ENCODE peak calls at places on chromosomes 4 and X, in seven cellular contexts. One of them, this sample, is unnamed.

GRCh38 chr4:53128959-53129358 is 236.9 kb downstream of the SCFD2 start:
- DNase-seq in pancreas: no peak
- DNase-seq in PC-3: no peak
- DNase-seq in bronchial epithelial cell: no peak
- DNase-seq in GM23338: no peak
- DNase-seq in tibial artery: no peak
- DNase-seq in stomach: no peak
- DNase-seq in this sample: no peak

GRCh38 chr4:177706916-177707315 is 264.7 kb upstream of the AGA start:
- DNase-seq in pancreas: no peak
- DNase-seq in PC-3: no peak
- DNase-seq in bronchial epithelial cell: peak; percentile 21
- DNase-seq in GM23338: no peak
- DNase-seq in tibial artery: no peak
- DNase-seq in stomach: no peak
- DNase-seq in this sample: no peak

GRCh38 chr4:187451776-187452175 is 543.8 kb upstream of the ZFP42 start:
- DNase-seq in pancreas: no peak
- DNase-seq in PC-3: no peak
- DNase-seq in bronchial epithelial cell: no peak
- DNase-seq in GM23338: no peak
- DNase-seq in tibial artery: no peak
- DNase-seq in stomach: no peak
- DNase-seq in this sample: no peak

GRCh38 chr4:166386491-166387367 is 513.7 kb downstream of the TLL1 start:
- DNase-seq in pancreas: no peak
- DNase-seq in PC-3: peak; percentile 4
- DNase-seq in bronchial epithelial cell: peak; percentile 18
- DNase-seq in GM23338: peak; percentile 32
- DNase-seq in tibial artery: no peak
- DNase-seq in stomach: no peak
- DNase-seq in this sample: no peak

GRCh38 chrX:136525738-136526606 is 6.0 kb upstream of the VGLL1 start:
- DNase-seq in pancreas: peak; percentile 20
- DNase-seq in PC-3: peak; percentile 95
- DNase-seq in bronchial epithelial cell: peak; percentile 74
- DNase-seq in GM23338: no peak
- DNase-seq in tibial artery: peak; percentile 83
- DNase-seq in stomach: peak; percentile 76
- DNase-seq in this sample: peak; percentile 76

GRCh38 chr4:113222006-113222405 is 172.6 kb downstream of the ANK2 start:
- DNase-seq in pancreas: no peak
- DNase-seq in PC-3: no peak
- DNase-seq in bronchial epithelial cell: no peak
- DNase-seq in GM23338: no peak
- DNase-seq in tibial artery: no peak
- DNase-seq in stomach: no peak
- DNase-seq in this sample: no peak

GRCh38 chr4:176668324-176668723 is 124.4 kb downstream of the VEGFC start:
- DNase-seq in pancreas: no peak
- DNase-seq in PC-3: no peak
- DNase-seq in bronchial epithelial cell: no peak
- DNase-seq in GM23338: no peak
- DNase-seq in tibial artery: no peak
- DNase-seq in stomach: no peak
- DNase-seq in this sample: no peak

GRCh38 chr4:139725236-139725635 is 59.6 kb downstream of the MGST2 start:
- DNase-seq in pancreas: no peak
- DNase-seq in PC-3: no peak
- DNase-seq in bronchial epithelial cell: no peak
- DNase-seq in GM23338: no peak
- DNase-seq in tibial artery: no peak
- DNase-seq in stomach: no peak
- DNase-seq in this sample: no peak

GRCh38 chr4:54440394-54441223 is 211.5 kb downstream of the PDGFRA start:
- DNase-seq in pancreas: no peak
- DNase-seq in PC-3: peak; percentile 66
- DNase-seq in bronchial epithelial cell: peak; percentile 9
- DNase-seq in GM23338: peak; percentile 66
- DNase-seq in tibial artery: no peak
- DNase-seq in stomach: no peak
- DNase-seq in this sample: peak; percentile 13

GRCh38 chrX:23773601-23774175 is 9.3 kb upstream of the SAT1 start:
- DNase-seq in pancreas: no peak
- DNase-seq in PC-3: no peak
- DNase-seq in bronchial epithelial cell: no peak
- DNase-seq in GM23338: no peak
- DNase-seq in tibial artery: no peak
- DNase-seq in stomach: no peak
- DNase-seq in this sample: no peak

GRCh38 chrX:42149786-42150185 is 226.4 kb upstream of the CASK start:
- DNase-seq in pancreas: no peak
- DNase-seq in PC-3: no peak
- DNase-seq in bronchial epithelial cell: peak; percentile 1
- DNase-seq in GM23338: no peak
- DNase-seq in tibial artery: no peak
- DNase-seq in stomach: no peak
- DNase-seq in this sample: no peak

GRCh38 chrX:13763489-13763888 is 28.9 kb downstream of the OFD1 start:
- DNase-seq in pancreas: no peak
- DNase-seq in PC-3: no peak
- DNase-seq in bronchial epithelial cell: no peak
- DNase-seq in GM23338: peak; percentile 21
- DNase-seq in tibial artery: peak; percentile 66
- DNase-seq in stomach: peak; percentile 52
- DNase-seq in this sample: no peak

GRCh38 chr4:183388021-183388420 is 56.4 kb upstream of the CDKN2AIP start:
- DNase-seq in pancreas: no peak
- DNase-seq in PC-3: no peak
- DNase-seq in bronchial epithelial cell: no peak
- DNase-seq in GM23338: no peak
- DNase-seq in tibial artery: peak; percentile 28
- DNase-seq in stomach: no peak
- DNase-seq in this sample: no peak

GRCh38 chr4:54806351-54806750 is 148.6 kb downstream of the KIT start:
- DNase-seq in pancreas: no peak
- DNase-seq in PC-3: no peak
- DNase-seq in bronchial epithelial cell: no peak
- DNase-seq in GM23338: no peak
- DNase-seq in tibial artery: no peak
- DNase-seq in stomach: no peak
- DNase-seq in this sample: no peak

GRCh38 chr4:153683763-153684181 is 308 bp upstream of the TLR2 start:
- DNase-seq in pancreas: no peak
- DNase-seq in PC-3: no peak
- DNase-seq in bronchial epithelial cell: no peak
- DNase-seq in GM23338: no peak
- DNase-seq in tibial artery: no peak
- DNase-seq in stomach: no peak
- DNase-seq in this sample: no peak

GRCh38 chr4:3193531-3194203 is 55.3 kb upstream of the MSANTD1 start:
- DNase-seq in pancreas: no peak
- DNase-seq in PC-3: peak; percentile 16
- DNase-seq in bronchial epithelial cell: peak; percentile 33
- DNase-seq in GM23338: no peak
- DNase-seq in tibial artery: no peak
- DNase-seq in stomach: no peak
- DNase-seq in this sample: peak; percentile 8
- TF ChIP-seq CTCF in pancreas: no peak
- TF ChIP-seq CTCF in PC-3: peak; percentile 56
- TF ChIP-seq CTCF in bronchial epithelial cell: peak; percentile 20
- TF ChIP-seq CTCF in GM23338: no peak
- TF ChIP-seq CTCF in tibial artery: peak; percentile 18
- TF ChIP-seq CTCF in stomach: no peak
- TF ChIP-seq CTCF in this sample: no peak

GRCh38 chr4:152352215-152352614 is 183.7 kb downstream of the FBXW7 start:
- DNase-seq in pancreas: no peak
- DNase-seq in PC-3: no peak
- DNase-seq in bronchial epithelial cell: no peak
- DNase-seq in GM23338: no peak
- DNase-seq in tibial artery: no peak
- DNase-seq in stomach: no peak
- DNase-seq in this sample: no peak
- TF ChIP-seq CTCF in pancreas: no peak
- TF ChIP-seq CTCF in PC-3: no peak
- TF ChIP-seq CTCF in bronchial epithelial cell: no peak
- TF ChIP-seq CTCF in GM23338: no peak
- TF ChIP-seq CTCF in tibial artery: no peak
- TF ChIP-seq CTCF in stomach: no peak
- TF ChIP-seq CTCF in this sample: no peak

GRCh38 chrX:88424071-88424470 is 323.0 kb upstream of the CPXCR1 start:
- DNase-seq in pancreas: no peak
- DNase-seq in PC-3: no peak
- DNase-seq in bronchial epithelial cell: no peak
- DNase-seq in GM23338: no peak
- DNase-seq in tibial artery: no peak
- DNase-seq in stomach: no peak
- DNase-seq in this sample: no peak

GRCh38 chrX:88424541-88424940 is 322.5 kb upstream of the CPXCR1 start:
- DNase-seq in pancreas: no peak
- DNase-seq in PC-3: no peak
- DNase-seq in bronchial epithelial cell: no peak
- DNase-seq in GM23338: no peak
- DNase-seq in tibial artery: no peak
- DNase-seq in stomach: no peak
- DNase-seq in this sample: no peak

GRCh38 chrX:88425739-88426138 is 321.3 kb upstream of the CPXCR1 start:
- DNase-seq in pancreas: no peak
- DNase-seq in PC-3: peak; percentile 53
- DNase-seq in bronchial epithelial cell: no peak
- DNase-seq in GM23338: peak; percentile 5
- DNase-seq in tibial artery: no peak
- DNase-seq in stomach: no peak
- DNase-seq in this sample: no peak
- TF ChIP-seq CTCF in pancreas: no peak
- TF ChIP-seq CTCF in PC-3: peak; percentile 68
- TF ChIP-seq CTCF in bronchial epithelial cell: no peak
- TF ChIP-seq CTCF in GM23338: peak; percentile 33
- TF ChIP-seq CTCF in tibial artery: no peak
- TF ChIP-seq CTCF in stomach: no peak
- TF ChIP-seq CTCF in this sample: no peak

DNA sequence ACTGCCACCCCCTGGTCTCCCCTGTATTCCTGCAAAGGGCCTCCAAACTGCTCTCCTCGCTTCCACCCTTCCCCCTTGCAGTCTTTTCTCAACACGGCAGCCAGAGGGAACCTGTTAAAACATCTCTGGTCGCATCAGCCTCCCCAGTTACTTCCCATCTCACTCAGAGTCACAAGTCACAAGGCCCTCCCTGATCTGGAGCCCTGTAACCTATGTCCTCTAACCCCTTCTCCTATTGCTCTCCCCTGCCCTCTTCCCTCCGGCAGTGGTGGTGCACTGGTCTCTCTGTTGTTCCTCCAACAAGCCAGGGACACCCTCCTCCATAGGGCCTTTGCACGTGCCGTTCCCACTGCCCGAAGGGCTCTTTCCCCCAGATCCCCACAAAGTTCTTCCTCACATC is 73.2 kb downstream of the SH3KBP1 start:
- DNase-seq in pancreas: no peak
- DNase-seq in PC-3: no peak
- DNase-seq in bronchial epithelial cell: no peak
- DNase-seq in GM23338: peak; percentile 58
- DNase-seq in tibial artery: no peak
- DNase-seq in stomach: no peak
- DNase-seq in this sample: no peak
- TF ChIP-seq CTCF in pancreas: no peak
- TF ChIP-seq CTCF in PC-3: no peak
- TF ChIP-seq CTCF in bronchial epithelial cell: no peak
- TF ChIP-seq CTCF in GM23338: peak; percentile 55
- TF ChIP-seq CTCF in tibial artery: no peak
- TF ChIP-seq CTCF in stomach: no peak
- TF ChIP-seq CTCF in this sample: no peak

GRCh38 chr4:184446132-184446531 is 28.2 kb downstream of the IRF2 start:
- DNase-seq in pancreas: no peak
- DNase-seq in PC-3: no peak
- DNase-seq in bronchial epithelial cell: no peak
- DNase-seq in GM23338: no peak
- DNase-seq in tibial artery: no peak
- DNase-seq in stomach: no peak
- DNase-seq in this sample: no peak
- TF ChIP-seq CTCF in pancreas: no peak
- TF ChIP-seq CTCF in PC-3: no peak
- TF ChIP-seq CTCF in bronchial epithelial cell: no peak
- TF ChIP-seq CTCF in GM23338: no peak
- TF ChIP-seq CTCF in tibial artery: no peak
- TF ChIP-seq CTCF in stomach: no peak
- TF ChIP-seq CTCF in this sample: no peak

DNA sequence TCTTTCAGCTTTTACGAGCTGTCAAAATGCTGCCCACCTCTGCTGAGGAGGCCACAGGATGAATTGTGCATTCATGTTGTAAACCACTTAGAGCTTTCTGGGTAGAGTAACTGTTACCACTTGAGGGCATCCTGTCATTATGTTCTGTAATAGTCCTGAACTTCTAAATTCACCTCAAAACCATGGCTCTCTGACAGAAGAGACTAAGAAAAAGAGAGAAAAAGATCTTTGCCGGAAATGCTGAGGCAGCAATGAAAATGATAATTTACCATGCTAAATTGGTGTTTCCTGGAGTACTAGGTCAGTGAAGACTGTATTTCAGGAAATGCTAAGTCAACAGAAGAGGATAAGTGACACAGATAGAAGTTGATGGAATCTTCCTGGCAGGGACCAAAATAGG is 942.3 kb upstream of the SLIT2 start:
- DNase-seq in pancreas: no peak
- DNase-seq in PC-3: peak; percentile 52
- DNase-seq in bronchial epithelial cell: peak; percentile 46
- DNase-seq in GM23338: peak; percentile 10
- DNase-seq in tibial artery: no peak
- DNase-seq in stomach: no peak
- DNase-seq in this sample: peak; percentile 53
- TF ChIP-seq CTCF in pancreas: no peak
- TF ChIP-seq CTCF in PC-3: peak; percentile 60
- TF ChIP-seq CTCF in bronchial epithelial cell: peak; percentile 19
- TF ChIP-seq CTCF in GM23338: peak; percentile 54
- TF ChIP-seq CTCF in tibial artery: peak; percentile 10
- TF ChIP-seq CTCF in stomach: no peak
- TF ChIP-seq CTCF in this sample: peak; percentile 56

DNA sequence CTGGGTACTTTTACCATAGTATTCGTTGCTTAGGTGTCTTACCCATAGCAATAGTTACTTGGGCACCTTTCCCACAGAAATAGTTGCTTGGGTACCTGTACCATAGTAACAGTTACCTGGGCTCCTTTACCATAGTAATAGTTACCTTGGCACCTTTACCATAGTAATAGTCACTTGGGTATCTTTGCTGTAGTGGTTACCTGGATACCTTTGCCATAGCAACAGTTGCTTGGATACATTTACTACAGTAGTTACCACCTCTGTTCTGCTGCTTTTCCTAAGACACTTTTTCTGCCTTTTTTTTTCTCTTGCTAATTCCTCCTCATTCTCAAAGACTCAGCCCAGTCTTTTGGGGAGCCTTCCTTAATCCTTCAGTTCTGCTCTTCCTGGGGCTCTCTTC is 272.8 kb upstream of the PUDP start:
- DNase-seq in pancreas: no peak
- DNase-seq in PC-3: no peak
- DNase-seq in bronchial epithelial cell: no peak
- DNase-seq in GM23338: peak; percentile 15
- DNase-seq in tibial artery: no peak
- DNase-seq in stomach: no peak
- DNase-seq in this sample: no peak
- TF ChIP-seq CTCF in pancreas: no peak
- TF ChIP-seq CTCF in PC-3: no peak
- TF ChIP-seq CTCF in bronchial epithelial cell: no peak
- TF ChIP-seq CTCF in GM23338: no peak
- TF ChIP-seq CTCF in tibial artery: no peak
- TF ChIP-seq CTCF in stomach: no peak
- TF ChIP-seq CTCF in this sample: no peak